ENCODE peak calls at places on chromosomes 6 and 20, in nine cellular contexts. Z is GM23248; W is adrenal gland; U is fibroblast of pulmonary artery; M is stimulated activated CD4-positive, alpha-beta T cell treated with anti-CD3 and anti-CD28 coated beads, TNF-alpha, amount 100 ng/mL, for 48 hours; Q is HT-29; L is RKO; Y is iris pigment epithelial cell; B is C1 segment of cervical spinal cord. J is an unnamed sample.

GRCh38 chr6:90940812-90941481 is 354.1 kb upstream of the MAP3K7 start:
- DNase-seq in Z (peak), W (no peak), U (peak), M (no peak), Q (peak), L (peak), Y (peak), B (no peak), J (peak)

GRCh38 chr6:151052021-151052646 is 186.6 kb downstream of the MTHFD1L start:
- DNase-seq in Z (no peak), W (no peak), U (no peak), M (no peak), Q (no peak), L (no peak), Y (no peak), B (no peak), J (no peak)

GRCh38 chr6:167559675-167560479 is 235.0 kb downstream of the TTLL2 start:
- DNase-seq in Z (no peak), W (peak), U (no peak), M (no peak), Q (peak), L (no peak), Y (no peak), B (no peak), J (no peak)

GRCh38 chr6:27726620-27727023 is 185.6 kb downstream of the OR2B2 start:
- DNase-seq in Z (no peak), W (no peak), U (no peak), M (no peak), Q (peak), L (peak), Y (peak), B (no peak), J (peak)

GRCh38 chr6:3740551-3741476 is 10.7 kb downstream of the PXDC1 start:
- DNase-seq in Z (no peak), W (no peak), U (no peak), M (no peak), Q (no peak), L (no peak), Y (no peak), B (no peak), J (no peak)

GRCh38 chr6:34583461-34583860 is 27.3 kb upstream of the SPDEF start:
- DNase-seq in Z (peak), W (no peak), U (no peak), M (no peak), Q (no peak), L (no peak), Y (no peak), B (no peak), J (no peak)

GRCh38 chr6:15504581-15505350 is 158.1 kb downstream of the DTNBP1 start:
- DNase-seq in Z (peak), W (peak), U (peak), M (no peak), Q (peak), L (no peak), Y (peak), B (no peak), J (peak)

GRCh38 chr6:34273242-34273805 is 24.5 kb upstream of the SMIM29 start:
- DNase-seq in Z (no peak), W (peak), U (peak), M (no peak), Q (no peak), L (no peak), Y (peak), B (no peak), J (no peak)

GRCh38 chr6:169654590-169655391 is 47.0 kb downstream of the WDR27 start:
- DNase-seq in Z (no peak), W (peak), U (peak), M (peak), Q (peak), L (no peak), Y (no peak), B (no peak), J (peak)

GRCh38 chr6:27422651-27423332 is 34.2 kb downstream of the ZNF391 start:
- DNase-seq in Z (peak), W (no peak), U (peak), M (no peak), Q (no peak), L (no peak), Y (peak), B (no peak), J (no peak)

GRCh38 chr6:122648726-122649125 is 38.5 kb downstream of the PKIB start:
- DNase-seq in Z (no peak), W (no peak), U (no peak), M (no peak), Q (no peak), L (no peak), Y (no peak), B (no peak), J (no peak)

GRCh38 chr20:38418509-38419204 is 16.5 kb downstream of the SNHG17 start:
- DNase-seq in Z (peak), W (peak), U (peak), M (no peak), Q (no peak), L (no peak), Y (peak), B (no peak), J (peak)

GRCh38 chr20:38472513-38473352 is at the start of gene RALGAPB:
- DNase-seq in Z (peak), W (peak), U (peak), M (peak), Q (peak), L (peak), Y (peak), B (peak), J (peak)

GRCh38 chr6:152573762-152574161 is 63.4 kb downstream of the SYNE1 start:
- DNase-seq in Z (peak), W (no peak), U (no peak), M (no peak), Q (no peak), L (no peak), Y (peak), B (no peak), J (no peak)